ENCODE peak calls at places on chromosomes 6 and 20, in five cellular contexts. One of them, this sample, is unnamed. For H3K4me1, the result is how much of the 10 kb centered on the place peaks cover.

GRCh38 chr6:15864033-15864707 is 201.3 kb upstream of the DTNBP1 start:
- DNase-seq in GM23338: no peak
- DNase-seq in H1: no peak
- DNase-seq in thyroid gland: no peak
- DNase-seq in right lobe of liver: no peak
- DNase-seq in this sample: no peak

GRCh38 chr6:135088818-135089809 is 34.5 kb upstream of the HBS1L start:
- DNase-seq in GM23338: peak
- DNase-seq in H1: no peak
- DNase-seq in thyroid gland: no peak
- DNase-seq in right lobe of liver: no peak
- DNase-seq in this sample: no peak

GRCh38 chr6:170074907-170075306 is 216.0 kb downstream of the DLL1 start:
- DNase-seq in GM23338: no peak
- DNase-seq in H1: no peak
- DNase-seq in thyroid gland: no peak
- DNase-seq in right lobe of liver: peak
- DNase-seq in this sample: peak

GRCh38 chr6:170269151-170269872 is 21.6 kb downstream of the DLL1 start:
- DNase-seq in GM23338: no peak
- DNase-seq in H1: no peak
- DNase-seq in thyroid gland: peak
- DNase-seq in right lobe of liver: no peak
- DNase-seq in this sample: peak

GRCh38 chr6:131744432-131744831 is 33.6 kb upstream of the CTAGE9 start:
- DNase-seq in GM23338: peak
- DNase-seq in H1: no peak
- DNase-seq in thyroid gland: no peak
- DNase-seq in right lobe of liver: no peak
- DNase-seq in this sample: no peak

GRCh38 chr6:167576798-167577528 is 249.7 kb upstream of the AFDN start:
- DNase-seq in GM23338: no peak
- DNase-seq in H1: no peak
- DNase-seq in thyroid gland: no peak
- DNase-seq in right lobe of liver: no peak
- DNase-seq in this sample: no peak

GRCh38 chr20:59591061-59591460 is 13.3 kb upstream of the PHACTR3 start:
- DNase-seq in GM23338: no peak
- DNase-seq in H1: no peak
- DNase-seq in thyroid gland: no peak
- DNase-seq in right lobe of liver: no peak
- DNase-seq in this sample: no peak

GRCh38 chr20:36355469-36356171 is 49.5 kb downstream of the DLGAP4 start:
- DNase-seq in GM23338: no peak
- DNase-seq in H1: no peak
- DNase-seq in thyroid gland: no peak
- DNase-seq in right lobe of liver: no peak
- DNase-seq in this sample: no peak

GRCh38 chr20:32513031-32513866 is 71.9 kb downstream of the NOL4L start:
- DNase-seq in GM23338: no peak
- DNase-seq in H1: no peak
- DNase-seq in thyroid gland: no peak
- DNase-seq in right lobe of liver: no peak
- DNase-seq in this sample: no peak
- H3K4me1 ChIP-seq in GM23338: under half
- H3K4me1 ChIP-seq in H1: under half
- H3K4me1 ChIP-seq in thyroid gland: under half
- H3K4me1 ChIP-seq in right lobe of liver: under half
- H3K4me1 ChIP-seq in this sample: under half

DNA sequence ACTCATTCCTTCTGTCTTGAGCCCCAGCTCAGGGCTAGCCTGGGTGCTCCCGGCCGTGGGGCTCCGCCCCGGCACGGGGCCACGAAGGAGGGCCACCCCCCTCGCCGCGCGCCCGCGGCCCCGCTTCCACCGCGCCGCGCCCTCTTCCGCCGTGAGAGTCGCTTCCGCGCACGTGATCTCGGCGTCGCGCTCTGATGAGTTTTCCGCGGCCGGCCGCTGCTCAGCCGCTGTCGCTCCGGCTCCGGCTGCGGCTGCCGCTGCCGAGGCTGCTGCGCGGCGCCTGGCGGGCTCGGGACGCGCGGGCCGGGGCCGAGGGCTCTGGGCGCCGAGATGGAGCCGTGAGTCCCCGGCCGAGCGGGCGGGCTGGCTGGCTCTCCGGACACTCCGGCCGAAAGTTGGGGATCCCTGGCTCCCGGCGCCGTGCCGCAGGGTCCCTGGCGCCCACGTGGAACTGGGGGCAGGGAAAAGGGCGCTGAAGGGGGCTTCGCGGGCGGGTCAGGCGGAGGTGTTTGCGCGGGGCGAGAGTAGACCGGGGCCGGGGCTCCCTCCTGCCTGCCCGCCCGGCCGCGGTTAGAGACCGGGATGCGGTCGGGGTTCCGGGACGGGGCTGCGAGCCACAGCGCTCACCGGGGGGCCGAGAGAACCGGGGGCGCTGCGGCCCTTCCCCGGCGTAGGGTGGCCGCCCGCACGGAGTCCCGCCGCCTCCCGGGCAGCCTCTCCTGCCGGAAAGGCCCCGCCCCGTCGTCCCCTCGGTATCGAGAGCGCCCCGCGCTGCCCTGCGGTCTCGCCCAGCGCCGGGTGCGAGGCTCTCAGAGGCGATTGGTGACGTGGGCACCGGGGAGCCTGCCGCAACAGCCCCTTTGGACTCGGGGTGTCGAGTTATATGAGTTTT is at the start of gene TMEM181:
- DNase-seq in GM23338: peak
- DNase-seq in H1: no peak
- DNase-seq in thyroid gland: peak
- DNase-seq in right lobe of liver: peak
- DNase-seq in this sample: peak
- TF ChIP-seq CTCF in GM23338: no peak
- TF ChIP-seq CTCF in H1: no peak
- TF ChIP-seq CTCF in thyroid gland: no peak
- TF ChIP-seq CTCF in right lobe of liver: no peak
- TF ChIP-seq CTCF in this sample: no peak

DNA sequence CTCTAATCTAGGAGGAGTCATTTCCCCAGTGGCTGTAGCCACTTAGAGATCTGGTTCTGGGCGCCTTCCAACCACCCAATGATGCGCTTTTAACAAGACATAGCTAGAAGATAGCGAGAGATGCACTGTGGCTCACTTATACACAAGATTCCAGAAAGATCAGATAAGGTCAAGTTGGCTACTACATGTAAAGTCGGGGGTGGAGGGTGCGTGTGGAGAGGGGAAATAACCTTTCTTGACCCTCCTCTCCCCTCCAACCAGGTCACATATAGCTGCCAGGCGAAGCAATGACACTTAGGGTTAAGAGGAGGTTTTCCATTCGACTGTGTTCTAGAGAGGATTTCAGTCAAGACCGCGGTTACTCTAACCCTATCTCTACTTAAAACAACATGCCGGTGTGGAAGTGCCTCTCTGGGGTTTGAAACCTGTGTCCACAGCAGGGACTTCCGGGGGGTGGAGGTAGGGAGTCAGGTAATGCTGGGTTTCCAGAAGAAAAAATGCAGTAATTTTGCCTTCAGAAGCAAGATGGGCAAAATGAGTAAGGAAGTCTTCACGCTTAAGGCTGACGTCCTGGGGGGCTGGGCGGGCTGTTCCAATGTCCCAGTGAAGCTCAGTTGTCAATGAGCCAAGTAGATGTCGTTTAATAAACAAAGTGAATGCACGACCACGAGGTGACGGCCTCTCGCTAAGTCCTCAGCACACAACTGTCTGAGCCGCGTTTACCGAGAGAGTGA is 1.9 kb upstream of the SIM1 start:
- DNase-seq in GM23338: peak
- DNase-seq in H1: no peak
- DNase-seq in thyroid gland: no peak
- DNase-seq in right lobe of liver: no peak
- DNase-seq in this sample: peak
- H3K4me3 ChIP-seq in GM23338: peak
- H3K4me3 ChIP-seq in H1: no peak
- H3K4me3 ChIP-seq in thyroid gland: no peak
- H3K4me3 ChIP-seq in right lobe of liver: no peak
- H3K4me3 ChIP-seq in this sample: peak

DNA sequence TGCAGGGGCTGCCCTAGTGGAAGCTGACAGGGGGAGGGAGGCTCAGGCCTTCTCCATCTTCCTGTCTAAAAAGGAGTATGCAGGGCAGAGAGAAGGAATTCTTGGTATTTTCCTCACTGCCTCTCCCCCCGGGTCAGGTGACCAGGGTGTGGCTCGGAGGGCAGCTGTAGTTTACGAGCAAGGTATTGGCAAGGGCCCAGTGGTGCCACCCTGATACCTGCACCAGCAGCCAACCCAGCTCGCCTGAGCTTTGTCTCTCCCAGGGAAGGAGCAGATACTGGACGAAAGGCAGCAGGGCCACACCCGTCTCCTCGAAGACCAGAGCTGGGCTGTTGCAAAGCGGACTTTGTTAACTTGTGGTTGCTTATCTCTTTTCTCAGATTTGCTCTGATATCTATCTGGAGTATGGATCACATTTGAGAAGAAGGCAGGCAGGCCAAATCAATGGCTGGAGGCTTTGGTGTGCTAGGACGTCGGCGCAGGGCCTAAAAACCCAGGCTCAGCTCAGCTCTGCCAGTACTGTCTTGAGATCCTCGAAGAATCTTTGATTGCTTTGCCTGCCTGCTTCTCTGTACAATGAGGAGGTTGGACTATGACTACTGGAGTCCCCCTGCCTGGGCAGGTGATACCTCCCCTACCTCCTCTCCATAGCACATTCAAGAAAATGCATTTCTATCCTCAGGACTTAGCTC is 25.3 kb downstream of the KCNK5 start:
- DNase-seq in GM23338: peak
- DNase-seq in H1: no peak
- DNase-seq in thyroid gland: peak
- DNase-seq in right lobe of liver: no peak
- DNase-seq in this sample: peak
- H3K4me1 ChIP-seq in GM23338: half or more
- H3K4me1 ChIP-seq in H1: under half
- H3K4me1 ChIP-seq in thyroid gland: half or more
- H3K4me1 ChIP-seq in right lobe of liver: half or more
- H3K4me1 ChIP-seq in this sample: half or more

DNA sequence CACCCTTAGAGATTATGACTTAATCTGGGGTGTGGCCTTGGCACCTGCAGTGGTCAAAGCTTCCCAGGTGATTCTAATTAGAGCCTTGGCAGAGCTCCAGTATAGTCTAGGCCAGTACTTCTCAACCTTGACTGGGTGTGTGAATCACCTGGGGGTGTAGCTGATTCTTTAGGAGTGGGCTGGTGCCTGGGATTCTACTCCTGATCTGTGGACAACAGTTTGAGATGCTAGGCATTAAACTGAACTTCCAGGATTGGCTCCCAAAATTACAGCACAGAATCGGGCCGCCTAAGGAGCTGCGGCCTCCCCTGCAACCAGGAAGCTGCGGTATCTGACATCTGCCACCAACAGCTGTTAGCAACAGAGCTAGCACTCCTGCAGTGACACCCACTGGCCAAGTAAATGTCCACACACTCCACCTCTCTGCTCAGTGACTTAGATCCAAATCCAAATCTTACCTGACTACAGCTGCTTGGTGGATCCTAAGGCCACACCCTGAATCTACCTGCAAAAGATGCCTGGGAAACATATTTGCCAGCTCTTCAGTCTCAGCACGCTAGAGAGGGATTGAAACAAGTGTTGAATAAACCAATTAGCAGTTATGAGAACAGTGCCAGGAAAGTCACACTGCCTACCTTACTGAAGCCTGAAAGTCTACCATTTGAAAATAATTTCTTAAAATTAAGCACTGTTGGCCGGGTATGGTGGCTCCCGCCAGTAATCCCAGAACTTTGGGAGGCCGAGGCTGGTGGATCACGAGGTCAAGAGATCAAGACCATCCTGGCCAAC is 126.7 kb downstream of the UNC5CL start:
- DNase-seq in GM23338: peak
- DNase-seq in H1: peak
- DNase-seq in thyroid gland: peak
- DNase-seq in right lobe of liver: peak
- DNase-seq in this sample: no peak
- TF ChIP-seq CTCF in GM23338: peak
- TF ChIP-seq CTCF in H1: peak
- TF ChIP-seq CTCF in thyroid gland: peak
- TF ChIP-seq CTCF in right lobe of liver: peak
- TF ChIP-seq CTCF in this sample: peak

GRCh38 chr6:138569970-138570715 is 70.8 kb upstream of the NHSL1 start:
- DNase-seq in GM23338: no peak
- DNase-seq in H1: no peak
- DNase-seq in thyroid gland: no peak
- DNase-seq in right lobe of liver: no peak
- DNase-seq in this sample: no peak
- H3K4me3 ChIP-seq in GM23338: peak
- H3K4me3 ChIP-seq in H1: no peak
- H3K4me3 ChIP-seq in thyroid gland: no peak
- H3K4me3 ChIP-seq in right lobe of liver: no peak
- H3K4me3 ChIP-seq in this sample: no peak

GRCh38 chr20:12593342-12593741 is 415.4 kb upstream of the SPTLC3 start:
- DNase-seq in GM23338: no peak
- DNase-seq in H1: no peak
- DNase-seq in thyroid gland: no peak
- DNase-seq in right lobe of liver: no peak
- DNase-seq in this sample: no peak
- H3K4me1 ChIP-seq in GM23338: under half
- H3K4me1 ChIP-seq in H1: under half
- H3K4me1 ChIP-seq in thyroid gland: under half
- H3K4me1 ChIP-seq in right lobe of liver: under half
- H3K4me1 ChIP-seq in this sample: under half

DNA sequence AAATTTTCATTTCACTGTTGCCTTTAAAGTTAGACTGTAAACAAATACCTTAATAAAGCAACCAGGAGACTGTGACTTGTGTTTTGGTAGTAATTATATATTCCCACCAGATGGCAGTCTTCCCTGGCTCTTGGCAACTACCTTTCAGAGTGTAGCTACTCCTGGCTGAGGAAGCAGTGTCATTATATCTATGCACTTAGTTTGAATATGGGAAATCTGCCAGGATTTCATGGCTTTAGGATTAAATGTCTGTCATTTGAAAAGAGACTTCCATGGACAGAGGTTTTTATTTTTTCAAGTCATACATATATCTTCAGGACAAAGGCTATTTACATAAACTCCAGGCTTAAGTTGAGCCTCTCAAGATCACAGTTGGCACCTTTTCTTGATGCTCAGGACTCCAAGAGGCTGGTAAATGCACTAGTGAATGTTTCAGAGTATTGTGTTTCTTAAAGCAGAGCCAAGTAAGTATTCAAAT is 160.1 kb downstream of the C6orf58 start:
- DNase-seq in GM23338: peak
- DNase-seq in H1: peak
- DNase-seq in thyroid gland: peak
- DNase-seq in right lobe of liver: peak
- DNase-seq in this sample: no peak
- TF ChIP-seq CTCF in GM23338: peak
- TF ChIP-seq CTCF in H1: peak
- TF ChIP-seq CTCF in thyroid gland: peak
- TF ChIP-seq CTCF in right lobe of liver: peak
- TF ChIP-seq CTCF in this sample: peak

This sample was measured in kidney.